ENCODE peak calls at places on chromosomes 7 and 10, in four cellular contexts. J is HCT116; T is astrocyte of the spinal cord; H is CD8-positive, alpha-beta T cell. V is an unnamed sample.

GRCh38 chr10:89837173-89838001 is 136.0 kb downstream of the KIF20B start:
- DNase-seq in H (no peak), J (no peak), T (peak), V (peak)

GRCh38 chr7:98683514-98683913 is 66.4 kb downstream of the NPTX2 start:
- DNase-seq in H (no peak), T (no peak), J (no peak), V (no peak)

GRCh38 chr7:101856488-101857357 is 39.3 kb downstream of the CUX1 start:
- DNase-seq in J (peak), T (peak), H (peak), V (peak)

GRCh38 chr7:98387544-98388226 is 13.2 kb downstream of the BAIAP2L1 start:
- DNase-seq in T (no peak), H (no peak), J (no peak), V (no peak)

GRCh38 chr7:95478139-95479037 is 7.4 kb upstream of the ASB4 start:
- DNase-seq in T (peak), J (no peak), H (no peak), V (peak)

GRCh38 chr10:123936426-123936825 is 44.8 kb upstream of the CPXM2 start:
- DNase-seq in T (no peak), H (no peak), J (no peak), V (peak)

GRCh38 chr7:33762903-33763295 is 142.4 kb upstream of the BMPER start:
- DNase-seq in J (no peak), H (no peak), T (no peak), V (peak)

GRCh38 chr10:97426776-97427570 is 982 bp downstream of the PGAM1 start:
- DNase-seq in H (no peak), J (no peak), T (peak), V (peak)

GRCh38 chr10:52491246-52492000 is 177.3 kb downstream of the DKK1 start:
- DNase-seq in T (peak), J (no peak), H (no peak), V (peak)

GRCh38 chr10:99781734-99782429 is 558 bp upstream of the ABCC2 start:
- DNase-seq in H (no peak), J (no peak), T (no peak), V (no peak)

GRCh38 chr7:138657854-138658386 is 43.2 kb downstream of the SVOPL start:
- DNase-seq in T (no peak), H (no peak), J (no peak), V (no peak)

GRCh38 chr10:112815238-112816032 is 134.6 kb upstream of the TCF7L2 start:
- DNase-seq in T (peak), H (no peak), J (no peak), V (peak)

GRCh38 chr10:11447571-11447970 is 163.9 kb downstream of the USP6NL start:
- DNase-seq in T (no peak), J (no peak), H (no peak), V (no peak)

GRCh38 chr10:46548781-46549090 is 7.7 kb downstream of the GPRIN2 start:
- DNase-seq in T (no peak), H (no peak), J (no peak), V (no peak)

GRCh38 chr7:7992502-7992901 is 23.9 kb downstream of the GLCCI1 start:
- DNase-seq in H (no peak), T (peak), J (no peak), V (peak)

DNA sequence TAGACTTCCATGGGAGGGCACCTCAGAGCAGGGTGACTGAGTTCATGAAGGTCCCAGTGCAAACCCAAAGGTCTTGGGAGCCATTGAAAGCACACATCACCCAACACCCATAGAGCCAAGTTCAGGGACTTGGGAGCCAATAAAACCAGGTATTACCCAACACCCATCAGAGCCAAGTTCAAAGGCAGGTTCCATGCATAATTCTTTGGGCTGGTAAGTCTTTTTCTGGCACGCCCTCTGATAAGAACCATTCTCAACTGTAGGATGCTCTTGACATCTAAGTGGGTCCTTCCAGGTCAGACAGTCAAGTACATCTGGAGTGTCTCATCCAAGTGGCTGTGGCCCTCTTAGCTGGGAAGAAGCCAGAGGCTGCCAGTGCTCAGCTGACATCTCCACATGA is 63.2 kb downstream of the EBF3 start:
- DNase-seq in J (no peak), T (no peak), H (no peak), V (no peak)
- TF ChIP-seq CTCF in J (no peak), T (no peak), H (no peak), V (no peak)

GRCh38 chr7:151118108-151119054 is 32.1 kb downstream of the AGAP3 start:
- DNase-seq in H (no peak), J (no peak), T (no peak), V (no peak)
- H3K4me3 ChIP-seq in H (no peak), J (no peak), T (no peak), V (no peak)

DNA sequence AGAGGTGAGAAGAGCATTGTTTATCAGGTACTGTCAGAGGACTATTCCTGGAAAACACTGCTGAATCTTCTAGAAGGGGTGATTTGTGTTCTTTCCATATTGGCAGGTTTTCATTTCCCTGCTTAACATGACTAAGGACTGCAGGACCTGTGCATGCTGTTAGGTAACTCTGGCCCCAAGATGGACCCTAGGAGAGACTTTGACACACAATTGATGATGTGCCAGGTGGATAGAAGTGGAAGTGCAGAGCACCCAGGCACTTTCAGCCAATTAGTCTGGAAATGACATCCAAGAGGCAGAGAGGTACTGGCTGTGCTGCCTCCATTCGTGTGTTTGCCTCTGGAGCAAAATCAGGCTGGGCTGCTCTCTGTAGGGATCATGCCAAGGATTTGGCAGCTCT is 496.3 kb upstream of the GALNT17 start:
- DNase-seq in J (no peak), H (no peak), T (no peak), V (no peak)
- TF ChIP-seq CTCF in J (no peak), H (no peak), T (no peak), V (no peak)

GRCh38 chr7:29883462-29884398 is 77.4 kb downstream of the WIPF3 start:
- DNase-seq in T (no peak), J (no peak), H (no peak), V (no peak)
- H3K4me3 ChIP-seq in T (no peak), J (no peak), H (no peak), V (no peak)